ENCODE peak calls at places on chromosomes 12 and 14, in seven cellular contexts. W, H, E, R, N, K and I are unnamed samples.

GRCh38 chr12:100251917-100252316 is 15.0 kb downstream of the DEPDC4 start:
- DNase-seq in W (no peak), H (no peak), E (peak; percentile 50), R (no peak), N (no peak), K (peak; percentile 73), I (no peak)

GRCh38 chr14:74570696-74571095 is 41.3 kb downstream of the LTBP2 start:
- DNase-seq in W (no peak), H (no peak), E (no peak), R (no peak), N (no peak), K (no peak), I (no peak)

GRCh38 chr14:42806909-42807315 is 1200.2 kb downstream of the LRFN5 start:
- DNase-seq in W (peak; percentile 96), H (no peak), E (no peak), R (no peak), N (no peak), K (no peak), I (no peak)

GRCh38 chr12:62834971-62835547 is 99.9 kb downstream of the PPM1H start:
- DNase-seq in W (peak; percentile 31), H (no peak), E (no peak), R (peak; percentile 25), N (no peak), K (no peak), I (no peak)

GRCh38 chr12:87671757-87672156 is 357.4 kb downstream of the C12orf50 start:
- DNase-seq in W (no peak), H (no peak), E (no peak), R (no peak), N (no peak), K (no peak), I (no peak)

GRCh38 chr12:96812153-96812552 is 94.9 kb upstream of the NEDD1 start:
- DNase-seq in W (no peak), H (no peak), E (no peak), R (no peak), N (no peak), K (no peak), I (no peak)

GRCh38 chr12:54603173-54603814 is 14.8 kb upstream of the PPP1R1A start:
- DNase-seq in W (peak; percentile 65), H (peak; percentile 67), E (peak; percentile 70), R (peak; percentile 73), N (peak; percentile 52), K (peak; percentile 53), I (peak; percentile 90)

GRCh38 chr12:123005081-123005626 is 24.7 kb downstream of the ARL6IP4 start:
- DNase-seq in W (no peak), H (no peak), E (no peak), R (no peak), N (no peak), K (no peak), I (no peak)

GRCh38 chr12:76549131-76549530 is 10.4 kb downstream of the OSBPL8 start:
- DNase-seq in W (peak; percentile 18), H (no peak), E (no peak), R (no peak), N (no peak), K (no peak), I (no peak)

GRCh38 chr14:21860172-21860571 is 186.6 kb upstream of the OR4E1 start:
- DNase-seq in W (no peak), H (peak; percentile 12), E (no peak), R (no peak), N (no peak), K (no peak), I (peak; percentile 80)

GRCh38 chr12:72560370-72560769 is 288.2 kb downstream of the TRHDE start:
- DNase-seq in W (no peak), H (no peak), E (no peak), R (no peak), N (no peak), K (no peak), I (peak; percentile 55)

GRCh38 chr12:56914724-56915123 is 19.5 kb downstream of the SDR9C7 start:
- DNase-seq in W (no peak), H (no peak), E (no peak), R (no peak), N (no peak), K (no peak), I (no peak)

GRCh38 chr12:64796205-64796845 is 28.1 kb upstream of the TBC1D30 start:
- DNase-seq in W (peak; percentile 92), H (peak; percentile 85), E (peak; percentile 65), R (peak; percentile 78), N (peak; percentile 72), K (peak; percentile 79), I (peak; percentile 85)

GRCh38 chr12:42590324-42590934 is 883 bp upstream of the PRICKLE1 start:
- DNase-seq in W (no peak), H (peak; percentile 29), E (peak; percentile 39), R (peak; percentile 40), N (no peak), K (peak; percentile 25), I (peak; percentile 79)

GRCh38 chr14:67722293-67722692 is 20.6 kb downstream of the RDH12 start:
- DNase-seq in W (peak; percentile 37), H (no peak), E (peak; percentile 32), R (peak; percentile 75), N (no peak), K (no peak), I (peak; percentile 82)

GRCh38 chr12:64633186-64633939 is 23.1 kb downstream of the RASSF3 start:
- DNase-seq in W (no peak), H (no peak), E (no peak), R (no peak), N (no peak), K (no peak), I (no peak)

GRCh38 chr12:124488520-124488919 is 78.9 kb downstream of the NCOR2 start:
- DNase-seq in W (no peak), H (no peak), E (peak; percentile 43), R (peak; percentile 69), N (no peak), K (no peak), I (no peak)

GRCh38 chr12:66598081-66598480 is 80.8 kb downstream of the GRIP1 start:
- DNase-seq in W (no peak), H (no peak), E (no peak), R (no peak), N (no peak), K (no peak), I (no peak)

GRCh38 chr12:66602483-66603143 is 76.3 kb downstream of the GRIP1 start:
- DNase-seq in W (no peak), H (no peak), E (no peak), R (no peak), N (no peak), K (no peak), I (peak; percentile 51)

GRCh38 chr12:66603981-66604380 is 74.9 kb downstream of the GRIP1 start:
- DNase-seq in W (no peak), H (no peak), E (no peak), R (no peak), N (no peak), K (no peak), I (no peak)

GRCh38 chr12:66600805-66601392 is 78.0 kb downstream of the GRIP1 start:
- DNase-seq in W (no peak), H (no peak), E (no peak), R (no peak), N (no peak), K (no peak), I (no peak)

DNA sequence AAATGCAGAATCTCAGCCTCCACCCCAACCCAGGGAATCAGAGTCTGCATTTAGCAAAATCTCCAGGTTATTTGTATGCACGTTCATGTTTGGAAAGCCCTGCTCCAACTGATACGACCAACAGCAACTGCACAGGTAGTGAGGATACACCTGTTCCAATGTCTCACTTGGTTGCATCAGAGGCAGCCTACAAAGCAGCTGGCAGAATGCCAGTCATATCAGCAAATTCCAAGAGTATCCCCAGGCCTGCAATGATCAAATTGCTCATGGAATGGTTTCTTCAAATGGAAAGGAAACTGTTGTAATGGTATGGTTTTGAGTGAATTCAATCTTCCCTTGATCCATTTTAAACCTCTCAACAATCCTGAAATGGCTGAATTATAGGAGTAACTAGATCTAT is 75.4 kb downstream of the GRIP1 start:
- DNase-seq in W (no peak), H (no peak), E (no peak), R (no peak), N (no peak), K (no peak), I (no peak)
- H3K4me1 ChIP-seq in W (no peaks in the 10 kb centered on the region), H (no peaks in the 10 kb centered on the region), E (no peaks in the 10 kb centered on the region), R (no peaks in the 10 kb centered on the region), N (no peaks in the 10 kb centered on the region), K (no peaks in the 10 kb centered on the region), I (no peaks in the 10 kb centered on the region)

GRCh38 chr14:24279301-24280186 is 8.1 kb upstream of the RABGGTA start:
- DNase-seq in W (no peak), H (no peak), E (peak; percentile 42), R (peak; percentile 38), N (no peak), K (no peak), I (no peak)
- TF ChIP-seq CTCF in W (peak; percentile 17), H (no peak), E (peak; percentile 39), R (no peak), N (no peak), K (no peak), I (peak; percentile 36)

GRCh38 chr12:112005419-112006395 is 7.3 kb downstream of the TMEM116 start:
- DNase-seq in W (peak; percentile 46), H (peak; percentile 45), E (no peak), R (peak; percentile 43), N (no peak), K (peak; percentile 67), I (peak; percentile 91)

GRCh38 chr12:112011685-112012084 is 1.3 kb downstream of the TMEM116 start:
- DNase-seq in W (no peak), H (no peak), E (no peak), R (no peak), N (no peak), K (no peak), I (no peak)

GRCh38 chr12:112008918-112009317 is 4.0 kb downstream of the TMEM116 start:
- DNase-seq in W (no peak), H (no peak), E (no peak), R (no peak), N (no peak), K (no peak), I (no peak)

GRCh38 chr12:112010415-112011344 is 2.3 kb downstream of the TMEM116 start:
- DNase-seq in W (no peak), H (no peak), E (no peak), R (no peak), N (no peak), K (no peak), I (peak; percentile 47)

DNA sequence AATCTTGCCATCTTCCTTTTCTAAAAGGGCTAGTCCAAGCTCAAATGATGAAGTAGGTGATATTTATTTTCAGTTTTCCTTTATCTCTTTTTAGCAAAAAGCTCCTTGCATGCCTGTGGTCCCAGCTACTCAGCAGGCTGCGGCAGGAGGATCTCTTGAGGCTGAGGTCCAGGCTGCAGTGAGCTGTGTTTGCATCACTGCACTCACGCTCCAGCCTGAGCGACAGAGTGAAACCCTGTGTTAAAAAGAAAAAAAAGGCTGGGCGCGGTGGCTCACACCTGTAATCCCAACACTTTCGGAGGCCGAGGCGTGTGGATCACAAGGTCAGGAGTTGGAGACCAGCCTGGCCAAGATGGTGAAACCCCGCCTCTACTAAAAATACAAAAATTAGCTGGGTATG is 5.0 kb downstream of the TMEM116 start:
- DNase-seq in W (peak; percentile 50), H (no peak), E (no peak), R (no peak), N (no peak), K (no peak), I (no peak)
- H3K4me1 ChIP-seq in W (peaks cover 5% of the 10 kb centered on the region), H (peaks cover 14% of the 10 kb centered on the region), E (peaks cover 23% of the 10 kb centered on the region), R (peaks cover 23% of the 10 kb centered on the region), N (peaks cover 5% of the 10 kb centered on the region), K (no peaks in the 10 kb centered on the region), I (no peaks in the 10 kb centered on the region)

GRCh38 chr12:27488479-27488878 is 35.5 kb upstream of the PPFIBP1 start:
- DNase-seq in W (no peak), H (no peak), E (no peak), R (no peak), N (no peak), K (no peak), I (no peak)
- TF ChIP-seq CTCF in W (no peak), H (peak; percentile 21), E (no peak), R (no peak), N (no peak), K (no peak), I (peak; percentile 53)